ENCODE peak calls at places on chromosomes 7 and 10, in four cellular contexts. M, S, H and O are unnamed samples.

GRCh38 chr10:25858076-25858475 is 76.0 kb upstream of the MYO3A start:
- DNase-seq in M (no peak), S (no peak), H (no peak), O (no peak)

GRCh38 chr7:79647711-79648110 is 194.2 kb upstream of the MAGI2 start:
- DNase-seq in M (no peak), S (no peak), H (no peak), O (no peak)

GRCh38 chr10:33010132-33011037 is 52.4 kb upstream of the ITGB1 start:
- DNase-seq in M (no peak), S (peak; percentile 13), H (no peak), O (no peak)

GRCh38 chr7:41436139-41436538 is 266.8 kb downstream of the INHBA start:
- DNase-seq in M (no peak), S (no peak), H (no peak), O (no peak)

GRCh38 chr10:132624847-132625839 is 87.6 kb downstream of the INPP5A start:
- DNase-seq in M (no peak), S (no peak), H (no peak), O (no peak)

GRCh38 chr10:3773465-3774017 is 11.5 kb downstream of the KLF6 start:
- DNase-seq in M (no peak), S (no peak), H (no peak), O (no peak)

GRCh38 chr10:86434651-86435050 is 68.1 kb upstream of the GRID1 start:
- DNase-seq in M (no peak), S (no peak), H (no peak), O (no peak)

GRCh38 chr10:58641095-58641531 is 128.4 kb downstream of the BICC1 start:
- DNase-seq in M (no peak), S (no peak), H (no peak), O (no peak)

GRCh38 chr7:94374231-94374630 is 20.5 kb upstream of the COL1A2 start:
- DNase-seq in M (no peak), S (no peak), H (no peak), O (no peak)